ENCODE peak calls at places on chromosomes 4 and X, in six cellular contexts. J, N, G, Q, L and S are unnamed samples.

GRCh38 chr4:111937368-111937767 is 207.9 kb upstream of the FAM241A start:
- DNase-seq in J (no peak), N (no peak), G (no peak), Q (peak; percentile 2), L (no peak), S (no peak)

GRCh38 chr4:60663769-60664168 is 536.4 kb upstream of the ADGRL3 start:
- DNase-seq in J (no peak), N (no peak), G (no peak), Q (no peak), L (no peak), S (no peak)

GRCh38 chrX:134718329-134719317 is 60.4 kb upstream of the PLAC1 start:
- DNase-seq in J (peak; percentile 41), N (no peak), G (no peak), Q (no peak), L (no peak), S (peak; percentile 44)

GRCh38 chr4:149218672-149219071 is 597.0 kb downstream of the IQCM start:
- DNase-seq in J (no peak), N (no peak), G (no peak), Q (no peak), L (no peak), S (no peak)

GRCh38 chr4:10089346-10089745 is 27.3 kb downstream of the WDR1 start:
- DNase-seq in J (peak; percentile 44), N (no peak), G (peak; percentile 19), Q (peak; percentile 81), L (peak; percentile 56), S (no peak)

GRCh38 chrX:21885568-21885967 is 29.8 kb downstream of the YY2 start:
- DNase-seq in J (no peak), N (no peak), G (no peak), Q (no peak), L (no peak), S (no peak)

GRCh38 chrX:32408389-32408788 is 803.0 kb downstream of the DMD start:
- DNase-seq in J (no peak), N (no peak), G (no peak), Q (peak; percentile 0), L (no peak), S (no peak)

GRCh38 chr4:6322067-6322760 is 52.6 kb downstream of the WFS1 start:
- DNase-seq in J (no peak), N (no peak), G (no peak), Q (no peak), L (no peak), S (no peak)

GRCh38 chrX:114889454-114889853 is 128.0 kb downstream of the IL13RA2 start:
- DNase-seq in J (no peak), N (no peak), G (no peak), Q (no peak), L (no peak), S (no peak)

GRCh38 chr4:95167809-95168208 is 381.0 kb downstream of the UNC5C start:
- DNase-seq in J (no peak), N (no peak), G (no peak), Q (no peak), L (no peak), S (no peak)

GRCh38 chr4:1775731-1776500 is 17.2 kb upstream of the FGFR3 start:
- DNase-seq in J (no peak), N (no peak), G (no peak), Q (no peak), L (no peak), S (no peak)

GRCh38 chr4:7160439-7160838 is 31.9 kb upstream of the SORCS2 start:
- DNase-seq in J (no peak), N (no peak), G (no peak), Q (peak; percentile 20), L (peak; percentile 11), S (peak; percentile 5)

GRCh38 chr4:56768772-56769171 is 52.7 kb downstream of the SPINK2 start:
- DNase-seq in J (no peak), N (no peak), G (no peak), Q (peak; percentile 55), L (peak; percentile 38), S (no peak)

GRCh38 chr4:88097301-88097700 is 61.1 kb downstream of the ABCG2 start:
- DNase-seq in J (no peak), N (no peak), G (no peak), Q (no peak), L (no peak), S (no peak)

GRCh38 chr4:109887071-109887470 is 25.6 kb upstream of the EGF start:
- DNase-seq in J (no peak), N (no peak), G (no peak), Q (no peak), L (no peak), S (no peak)

GRCh38 chrX:71992711-71993110 is 82.1 kb downstream of the NHSL2 start:
- DNase-seq in J (no peak), N (peak; percentile 35), G (no peak), Q (no peak), L (no peak), S (no peak)

GRCh38 chr4:23888421-23889319 is 1.2 kb downstream of the PPARGC1A start:
- DNase-seq in J (no peak), N (no peak), G (no peak), Q (no peak), L (no peak), S (peak; percentile 74)

GRCh38 chr4:19214591-19214990 is 1037.1 kb upstream of the SLIT2 start:
- DNase-seq in J (no peak), N (no peak), G (no peak), Q (no peak), L (no peak), S (no peak)

GRCh38 chr4:144611850-144612249 is 34.1 kb upstream of the HHIP start:
- DNase-seq in J (no peak), N (no peak), G (no peak), Q (peak; percentile 62), L (peak; percentile 37), S (no peak)

GRCh38 chr4:94536049-94536448 is 84.3 kb downstream of the PDLIM5 start:
- DNase-seq in J (no peak), N (no peak), G (no peak), Q (no peak), L (no peak), S (peak; percentile 19)

GRCh38 chr4:164383187-164384181 is 370.4 kb upstream of the SMIM31 start:
- DNase-seq in J (no peak), N (no peak), G (no peak), Q (peak; percentile 65), L (peak; percentile 65), S (no peak)

GRCh38 chr4:81602853-81603252 is 131.1 kb upstream of the RASGEF1B start:
- DNase-seq in J (no peak), N (no peak), G (no peak), Q (no peak), L (no peak), S (no peak)

GRCh38 chr4:155906554-155907247 is 3.2 kb downstream of the TDO2 start:
- DNase-seq in J (no peak), N (no peak), G (no peak), Q (no peak), L (no peak), S (peak; percentile 5)

GRCh38 chr4:121658125-121658524 is 38.7 kb downstream of the ANXA5 start:
- DNase-seq in J (no peak), N (no peak), G (no peak), Q (no peak), L (no peak), S (no peak)

GRCh38 chr4:108492816-108493595 is 127.4 kb upstream of the RPL34 start:
- DNase-seq in J (no peak), N (no peak), G (no peak), Q (peak; percentile 68), L (peak; percentile 75), S (no peak)

GRCh38 chr4:160631044-160631443 is 1528.2 kb downstream of the RAPGEF2 start:
- DNase-seq in J (no peak), N (no peak), G (no peak), Q (no peak), L (no peak), S (no peak)

GRCh38 chrX:154376768-154377167 is 2.3 kb upstream of the EMD start:
- DNase-seq in J (no peak), N (no peak), G (no peak), Q (no peak), L (no peak), S (no peak)

GRCh38 chr4:7041851-7042696 is 1.1 kb upstream of the TADA2B start:
- DNase-seq in J (peak; percentile 82), N (no peak), G (peak; percentile 63), Q (peak; percentile 87), L (peak; percentile 56), S (peak; percentile 16)

GRCh38 chr4:153204247-153205027 is at the start of gene TRIM2:
- DNase-seq in J (peak; percentile 81), N (no peak), G (peak; percentile 68), Q (peak; percentile 63), L (peak; percentile 88), S (peak; percentile 48)

GRCh38 chr4:79163981-79164490 is 161.8 kb downstream of the NAA11 start:
- DNase-seq in J (no peak), N (no peak), G (no peak), Q (no peak), L (no peak), S (no peak)

GRCh38 chr4:110287130-110287529 is 88.7 kb upstream of the ELOVL6 start:
- DNase-seq in J (no peak), N (no peak), G (no peak), Q (no peak), L (no peak), S (peak; percentile 24)

GRCh38 chr4:163111588-163111987 is 55.1 kb downstream of the NAF1 start:
- DNase-seq in J (no peak), N (no peak), G (no peak), Q (peak; percentile 32), L (no peak), S (no peak)

GRCh38 chr4:78190078-78190477 is 133.0 kb downstream of the FRAS1 start:
- DNase-seq in J (no peak), N (no peak), G (no peak), Q (no peak), L (no peak), S (no peak)

GRCh38 chrX:5775985-5776384 is 452.7 kb downstream of the NLGN4X start:
- DNase-seq in J (no peak), N (no peak), G (no peak), Q (no peak), L (no peak), S (no peak)